ENCODE peak calls at places on chromosomes 16 and 17, in eight cellular contexts. One of them, this sample, is unnamed.

GRCh38 chr17:77285594-77286390 is 145.0 kb downstream of the SEC14L1 start:
- DNase-seq in spleen: peak
- DNase-seq in gastrocnemius medialis: no peak
- DNase-seq in ovary: no peak
- DNase-seq in body of pancreas: peak
- DNase-seq in uterus: no peak
- DNase-seq in CD8-positive, alpha-beta T cell: no peak
- DNase-seq in hepatocyte: peak
- DNase-seq in this sample: peak

GRCh38 chr17:36936455-36936934 is 780 bp upstream of the LHX1 start:
- DNase-seq in spleen: no peak
- DNase-seq in gastrocnemius medialis: no peak
- DNase-seq in ovary: no peak
- DNase-seq in body of pancreas: no peak
- DNase-seq in uterus: no peak
- DNase-seq in CD8-positive, alpha-beta T cell: no peak
- DNase-seq in hepatocyte: no peak
- DNase-seq in this sample: no peak

GRCh38 chr16:89325861-89326471 is 108.5 kb downstream of the ZNF778 start:
- DNase-seq in spleen: peak
- DNase-seq in gastrocnemius medialis: peak
- DNase-seq in ovary: peak
- DNase-seq in body of pancreas: peak
- DNase-seq in uterus: peak
- DNase-seq in CD8-positive, alpha-beta T cell: no peak
- DNase-seq in hepatocyte: peak
- DNase-seq in this sample: peak

GRCh38 chr16:89318430-89318758 is 100.9 kb downstream of the ZNF778 start:
- DNase-seq in spleen: no peak
- DNase-seq in gastrocnemius medialis: no peak
- DNase-seq in ovary: no peak
- DNase-seq in body of pancreas: no peak
- DNase-seq in uterus: no peak
- DNase-seq in CD8-positive, alpha-beta T cell: no peak
- DNase-seq in hepatocyte: no peak
- DNase-seq in this sample: no peak

GRCh38 chr16:79751785-79752184 is 151.2 kb upstream of the MAF start:
- DNase-seq in spleen: no peak
- DNase-seq in gastrocnemius medialis: peak
- DNase-seq in ovary: peak
- DNase-seq in body of pancreas: peak
- DNase-seq in uterus: peak
- DNase-seq in CD8-positive, alpha-beta T cell: no peak
- DNase-seq in hepatocyte: no peak
- DNase-seq in this sample: no peak

GRCh38 chr17:34377078-34377823 is 14.2 kb upstream of the CCL1 start:
- DNase-seq in spleen: no peak
- DNase-seq in gastrocnemius medialis: no peak
- DNase-seq in ovary: no peak
- DNase-seq in body of pancreas: no peak
- DNase-seq in uterus: no peak
- DNase-seq in CD8-positive, alpha-beta T cell: no peak
- DNase-seq in hepatocyte: no peak
- DNase-seq in this sample: no peak

GRCh38 chr17:36743130-36743529 is 141.7 kb downstream of the MRM1 start:
- DNase-seq in spleen: peak
- DNase-seq in gastrocnemius medialis: no peak
- DNase-seq in ovary: no peak
- DNase-seq in body of pancreas: no peak
- DNase-seq in uterus: no peak
- DNase-seq in CD8-positive, alpha-beta T cell: no peak
- DNase-seq in hepatocyte: no peak
- DNase-seq in this sample: no peak

GRCh38 chr17:76153640-76154039 is 12.6 kb upstream of the FOXJ1 start:
- DNase-seq in spleen: peak
- DNase-seq in gastrocnemius medialis: no peak
- DNase-seq in ovary: no peak
- DNase-seq in body of pancreas: no peak
- DNase-seq in uterus: no peak
- DNase-seq in CD8-positive, alpha-beta T cell: no peak
- DNase-seq in hepatocyte: no peak
- DNase-seq in this sample: peak

GRCh38 chr17:5785343-5785742 is 201.0 kb upstream of the NLRP1 start:
- DNase-seq in spleen: no peak
- DNase-seq in gastrocnemius medialis: no peak
- DNase-seq in ovary: no peak
- DNase-seq in body of pancreas: no peak
- DNase-seq in uterus: no peak
- DNase-seq in CD8-positive, alpha-beta T cell: no peak
- DNase-seq in hepatocyte: no peak
- DNase-seq in this sample: peak

GRCh38 chr17:48488548-48489106 is 42.2 kb downstream of the HOXB1 start:
- DNase-seq in spleen: no peak
- DNase-seq in gastrocnemius medialis: no peak
- DNase-seq in ovary: no peak
- DNase-seq in body of pancreas: no peak
- DNase-seq in uterus: no peak
- DNase-seq in CD8-positive, alpha-beta T cell: no peak
- DNase-seq in hepatocyte: peak
- DNase-seq in this sample: no peak

GRCh38 chr16:23835390-23836077 is at the start of gene PRKCB:
- DNase-seq in spleen: peak
- DNase-seq in gastrocnemius medialis: peak
- DNase-seq in ovary: no peak
- DNase-seq in body of pancreas: no peak
- DNase-seq in uterus: peak
- DNase-seq in CD8-positive, alpha-beta T cell: peak
- DNase-seq in hepatocyte: peak
- DNase-seq in this sample: peak

GRCh38 chr16:89277049-89277448 is 59.5 kb downstream of the ZNF778 start:
- DNase-seq in spleen: no peak
- DNase-seq in gastrocnemius medialis: no peak
- DNase-seq in ovary: no peak
- DNase-seq in body of pancreas: no peak
- DNase-seq in uterus: no peak
- DNase-seq in CD8-positive, alpha-beta T cell: no peak
- DNase-seq in hepatocyte: no peak
- DNase-seq in this sample: no peak

GRCh38 chr17:68821860-68822693 is 133.1 kb downstream of the ABCA8 start:
- DNase-seq in spleen: no peak
- DNase-seq in gastrocnemius medialis: no peak
- DNase-seq in ovary: no peak
- DNase-seq in body of pancreas: no peak
- DNase-seq in uterus: no peak
- DNase-seq in CD8-positive, alpha-beta T cell: no peak
- DNase-seq in hepatocyte: peak
- DNase-seq in this sample: peak

GRCh38 chr16:35207059-35207999 is 1747.9 kb downstream of the TP53TG3F start:
- DNase-seq in spleen: peak
- DNase-seq in gastrocnemius medialis: no peak
- DNase-seq in ovary: no peak
- DNase-seq in body of pancreas: no peak
- DNase-seq in uterus: no peak
- DNase-seq in CD8-positive, alpha-beta T cell: no peak
- DNase-seq in hepatocyte: no peak
- DNase-seq in this sample: no peak

GRCh38 chr17:33657181-33657580 is 364.1 kb upstream of the ASIC2 start:
- DNase-seq in spleen: no peak
- DNase-seq in gastrocnemius medialis: no peak
- DNase-seq in ovary: no peak
- DNase-seq in body of pancreas: no peak
- DNase-seq in uterus: no peak
- DNase-seq in CD8-positive, alpha-beta T cell: no peak
- DNase-seq in hepatocyte: no peak
- DNase-seq in this sample: no peak

GRCh38 chr16:49834496-49835009 is 21.4 kb downstream of the ZNF423 start:
- DNase-seq in spleen: no peak
- DNase-seq in gastrocnemius medialis: peak
- DNase-seq in ovary: peak
- DNase-seq in body of pancreas: peak
- DNase-seq in uterus: peak
- DNase-seq in CD8-positive, alpha-beta T cell: no peak
- DNase-seq in hepatocyte: peak
- DNase-seq in this sample: no peak

GRCh38 chr17:82247175-82247823 is 18.5 kb downstream of the SLC16A3 start:
- DNase-seq in spleen: no peak
- DNase-seq in gastrocnemius medialis: no peak
- DNase-seq in ovary: no peak
- DNase-seq in body of pancreas: no peak
- DNase-seq in uterus: no peak
- DNase-seq in CD8-positive, alpha-beta T cell: no peak
- DNase-seq in hepatocyte: no peak
- DNase-seq in this sample: no peak

DNA sequence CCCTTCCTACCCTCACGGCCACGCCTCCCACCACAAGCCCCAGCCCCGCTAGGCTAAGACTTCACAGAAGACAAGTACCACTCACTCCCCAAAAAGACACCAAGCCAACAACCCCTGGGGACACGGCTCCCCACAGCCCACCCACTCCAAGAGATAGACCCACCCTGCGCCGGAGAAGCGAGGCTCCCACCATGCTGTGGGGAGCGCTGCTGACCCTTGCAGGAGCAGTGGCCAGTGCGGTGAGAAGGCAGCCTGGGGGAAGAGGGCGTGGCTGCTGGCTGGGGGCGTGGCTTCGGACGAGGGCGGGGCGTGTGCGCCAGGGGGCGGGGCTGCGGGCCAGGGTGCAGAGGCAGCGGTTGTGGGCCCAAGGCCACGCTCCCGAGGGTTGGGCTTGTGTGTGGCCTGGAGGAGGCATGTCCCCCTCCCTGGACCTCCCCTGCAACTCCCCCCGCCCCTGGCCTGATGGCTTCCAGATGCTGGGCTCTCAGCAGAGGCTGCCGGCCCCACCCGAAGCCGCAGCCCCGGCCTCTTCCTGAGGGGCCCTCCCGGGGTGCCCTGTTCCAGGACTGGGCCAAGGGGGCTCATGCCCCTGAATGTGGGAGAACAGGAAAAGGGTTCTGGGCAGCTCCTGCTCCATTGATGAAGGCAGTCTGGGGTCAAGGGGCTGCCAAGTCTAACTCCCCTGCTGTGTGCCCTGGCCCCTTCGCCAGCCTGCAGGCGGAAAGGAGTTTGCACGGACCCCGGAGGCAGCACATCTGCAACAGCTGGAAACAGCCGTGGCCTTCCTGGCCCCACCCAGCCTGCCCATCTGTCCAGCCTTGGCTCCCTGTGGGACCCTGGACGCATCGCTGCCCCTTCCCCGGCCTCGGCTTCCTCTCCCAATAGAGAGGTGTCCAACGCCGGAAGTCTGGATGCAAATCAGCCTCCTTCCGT is 9.1 kb downstream of the TFAP4 start:
- DNase-seq in spleen: peak
- DNase-seq in gastrocnemius medialis: no peak
- DNase-seq in ovary: peak
- DNase-seq in body of pancreas: peak
- DNase-seq in uterus: peak
- DNase-seq in CD8-positive, alpha-beta T cell: no peak
- DNase-seq in hepatocyte: peak
- DNase-seq in this sample: peak
- TF ChIP-seq CTCF in spleen: no peak
- TF ChIP-seq CTCF in gastrocnemius medialis: no peak
- TF ChIP-seq CTCF in ovary: no peak
- TF ChIP-seq CTCF in body of pancreas: no peak
- TF ChIP-seq CTCF in uterus: no peak
- TF ChIP-seq CTCF in CD8-positive, alpha-beta T cell: no peak
- TF ChIP-seq CTCF in hepatocyte: no peak
- TF ChIP-seq CTCF in this sample: no peak

GRCh38 chr16:65121870-65122723 is at the start of gene CDH11:
- DNase-seq in spleen: peak
- DNase-seq in gastrocnemius medialis: no peak
- DNase-seq in ovary: peak
- DNase-seq in body of pancreas: peak
- DNase-seq in uterus: peak
- DNase-seq in CD8-positive, alpha-beta T cell: no peak
- DNase-seq in hepatocyte: peak
- DNase-seq in this sample: peak
- H3K4me3 ChIP-seq in spleen: peak
- H3K4me3 ChIP-seq in gastrocnemius medialis: peak
- H3K4me3 ChIP-seq in ovary: peak
- H3K4me3 ChIP-seq in body of pancreas: no peak
- H3K4me3 ChIP-seq in uterus: peak
- H3K4me3 ChIP-seq in CD8-positive, alpha-beta T cell: no peak
- H3K4me3 ChIP-seq in hepatocyte: peak
- H3K4me3 ChIP-seq in this sample: peak

GRCh38 chr16:55487048-55487803 is 8.2 kb downstream of the MMP2 start:
- DNase-seq in spleen: no peak
- DNase-seq in gastrocnemius medialis: peak
- DNase-seq in ovary: peak
- DNase-seq in body of pancreas: no peak
- DNase-seq in uterus: peak
- DNase-seq in CD8-positive, alpha-beta T cell: no peak
- DNase-seq in hepatocyte: peak
- DNase-seq in this sample: peak
- H3K27ac ChIP-seq in spleen: no peak
- H3K27ac ChIP-seq in gastrocnemius medialis: peak
- H3K27ac ChIP-seq in ovary: peak
- H3K27ac ChIP-seq in body of pancreas: no peak
- H3K27ac ChIP-seq in uterus: peak
- H3K27ac ChIP-seq in CD8-positive, alpha-beta T cell: no peak
- H3K27ac ChIP-seq in hepatocyte: peak
- H3K27ac ChIP-seq in this sample: no peak

GRCh38 chr17:64775701-64776570 is 113.8 kb upstream of the SMURF2 start:
- DNase-seq in spleen: no peak
- DNase-seq in gastrocnemius medialis: no peak
- DNase-seq in ovary: no peak
- DNase-seq in body of pancreas: no peak
- DNase-seq in uterus: no peak
- DNase-seq in CD8-positive, alpha-beta T cell: no peak
- DNase-seq in hepatocyte: no peak
- DNase-seq in this sample: no peak
- TF ChIP-seq CTCF in spleen: no peak
- TF ChIP-seq CTCF in gastrocnemius medialis: no peak
- TF ChIP-seq CTCF in ovary: no peak
- TF ChIP-seq CTCF in body of pancreas: no peak
- TF ChIP-seq CTCF in uterus: no peak
- TF ChIP-seq CTCF in CD8-positive, alpha-beta T cell: no peak
- TF ChIP-seq CTCF in hepatocyte: no peak
- TF ChIP-seq CTCF in this sample: no peak

GRCh38 chr16:48612621-48613020 is 2.6 kb upstream of the N4BP1 start:
- DNase-seq in spleen: no peak
- DNase-seq in gastrocnemius medialis: no peak
- DNase-seq in ovary: no peak
- DNase-seq in body of pancreas: no peak
- DNase-seq in uterus: no peak
- DNase-seq in CD8-positive, alpha-beta T cell: no peak
- DNase-seq in hepatocyte: no peak
- DNase-seq in this sample: no peak
- H3K4me3 ChIP-seq in spleen: no peak
- H3K4me3 ChIP-seq in gastrocnemius medialis: no peak
- H3K4me3 ChIP-seq in ovary: no peak
- H3K4me3 ChIP-seq in body of pancreas: no peak
- H3K4me3 ChIP-seq in uterus: no peak
- H3K4me3 ChIP-seq in CD8-positive, alpha-beta T cell: peak
- H3K4me3 ChIP-seq in hepatocyte: no peak
- H3K4me3 ChIP-seq in this sample: no peak

GRCh38 chr17:39270923-39271322 is 45.2 kb upstream of the STAC2 start:
- DNase-seq in spleen: no peak
- DNase-seq in gastrocnemius medialis: no peak
- DNase-seq in ovary: no peak
- DNase-seq in body of pancreas: no peak
- DNase-seq in uterus: no peak
- DNase-seq in CD8-positive, alpha-beta T cell: no peak
- DNase-seq in hepatocyte: peak
- DNase-seq in this sample: peak
- H3K27ac ChIP-seq in spleen: no peak
- H3K27ac ChIP-seq in gastrocnemius medialis: no peak
- H3K27ac ChIP-seq in ovary: no peak
- H3K27ac ChIP-seq in body of pancreas: no peak
- H3K27ac ChIP-seq in uterus: no peak
- H3K27ac ChIP-seq in CD8-positive, alpha-beta T cell: no peak
- H3K27ac ChIP-seq in hepatocyte: no peak
- H3K27ac ChIP-seq in this sample: no peak

GRCh38 chr16:6099102-6099501 is 1001.5 kb upstream of the EEF2KMT start:
- DNase-seq in spleen: no peak
- DNase-seq in gastrocnemius medialis: no peak
- DNase-seq in ovary: no peak
- DNase-seq in body of pancreas: no peak
- DNase-seq in uterus: no peak
- DNase-seq in CD8-positive, alpha-beta T cell: no peak
- DNase-seq in hepatocyte: no peak
- DNase-seq in this sample: no peak
- TF ChIP-seq CTCF in spleen: no peak
- TF ChIP-seq CTCF in gastrocnemius medialis: no peak
- TF ChIP-seq CTCF in ovary: no peak
- TF ChIP-seq CTCF in body of pancreas: no peak
- TF ChIP-seq CTCF in uterus: no peak
- TF ChIP-seq CTCF in CD8-positive, alpha-beta T cell: no peak
- TF ChIP-seq CTCF in hepatocyte: no peak
- TF ChIP-seq CTCF in this sample: no peak